ENCODE peak calls at places on chromosomes 3 and 15, in eight cellular contexts. S, K, A, Y, Q, O, T and I are unnamed samples. For H3K4me1 and H3K36me3, the result is how much of the 10 kb centered on the place peaks cover.

GRCh38 chr15:74369084-74369745 is 1.8 kb upstream of the CYP11A1 start:
- DNase-seq in A (no peak), Q (no peak), O (no peak), Y (no peak), K (no peak), S (peak), T (no peak), I (no peak)

GRCh38 chr15:48632651-48633050 is 12.9 kb downstream of the FBN1 start:
- DNase-seq in A (no peak), O (no peak), Q (no peak), S (no peak), T (no peak), Y (no peak), K (no peak), I (no peak)

GRCh38 chr3:111720681-111721380 is 125.7 kb upstream of the ZBED2 start:
- DNase-seq in O (peak), A (no peak), S (no peak), Q (no peak), K (no peak), Y (no peak), T (no peak), I (no peak)

GRCh38 chr15:45637552-45638033 is 2.8 kb downstream of the SQOR start:
- DNase-seq in T (no peak), O (peak), Y (no peak), Q (peak), A (peak), K (peak), S (peak), I (no peak)

GRCh38 chr3:134067311-134068161 is 37.8 kb upstream of the SLCO2A1 start:
- DNase-seq in S (no peak), Q (no peak), A (no peak), Y (no peak), T (peak), O (no peak), K (no peak), I (no peak)

GRCh38 chr15:41734079-41734478 is 40.2 kb upstream of the MAPKBP1 start:
- DNase-seq in A (no peak), Q (no peak), K (no peak), Y (no peak), O (no peak), S (no peak), T (no peak), I (no peak)

GRCh38 chr3:19474169-19474568 is 325.9 kb downstream of the KCNH8 start:
- DNase-seq in O (no peak), Q (no peak), Y (no peak), K (no peak), T (no peak), A (no peak), S (no peak), I (no peak)

GRCh38 chr3:13884851-13885703 is 5.2 kb upstream of the WNT7A start:
- DNase-seq in Y (peak), A (peak), Q (no peak), T (no peak), O (no peak), S (no peak), K (peak), I (no peak)

GRCh38 chr15:51250217-51251011 is 88.0 kb downstream of the CYP19A1 start:
- DNase-seq in Y (no peak), S (no peak), K (no peak), A (no peak), T (no peak), O (no peak), Q (no peak), I (no peak)

GRCh38 chr3:141476033-141476432 is 10.8 kb upstream of the RASA2 start:
- DNase-seq in O (no peak), Q (no peak), S (no peak), T (no peak), K (peak), A (peak), Y (no peak), I (no peak)

GRCh38 chr3:121995190-121996137 is 26.6 kb downstream of the ILDR1 start:
- DNase-seq in T (peak), A (peak), S (no peak), K (peak), Y (peak), Q (peak), O (peak), I (peak)

GRCh38 chr3:152320201-152320617 is 51.5 kb downstream of the MBNL1 start:
- DNase-seq in O (no peak), T (no peak), A (no peak), K (no peak), Q (no peak), Y (no peak), S (no peak), I (no peak)
- H3K27ac ChIP-seq in O (no peak), T (peak), A (peak), K (no peak), Q (peak), Y (no peak), S (no peak), I (no peak)

DNA sequence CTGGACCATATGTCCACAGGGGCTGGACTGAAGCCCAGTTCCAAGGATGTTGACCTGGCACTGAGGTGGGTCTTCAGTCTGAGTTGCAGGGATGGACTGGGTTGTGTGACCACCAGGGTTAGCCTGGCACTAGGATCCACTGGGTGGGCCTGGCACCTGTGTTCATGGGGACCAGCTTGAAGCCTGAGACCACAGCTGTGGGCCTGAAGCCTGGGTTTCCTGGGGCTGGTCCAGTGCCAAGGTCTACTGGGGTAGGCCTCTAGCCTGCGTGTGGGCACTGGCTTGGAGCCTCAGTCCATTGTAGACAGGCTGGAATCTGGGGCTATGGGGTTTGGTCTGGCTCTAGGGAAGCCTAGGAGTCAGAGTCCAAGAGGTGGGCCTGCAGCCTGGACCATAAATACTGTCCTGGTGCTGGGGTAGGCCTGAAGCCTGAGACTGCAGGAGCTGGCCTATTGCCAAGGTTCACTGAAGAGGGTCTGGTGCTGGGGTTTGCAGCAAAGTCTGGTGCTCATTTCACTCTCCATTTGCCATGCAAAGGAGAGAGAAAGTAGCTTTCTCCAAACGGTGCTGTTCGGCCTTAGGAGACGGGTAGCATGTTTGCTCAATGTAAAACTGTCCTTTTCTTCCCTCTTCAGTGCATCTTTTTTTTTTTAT is 51.2 kb upstream of the TBC1D5 start:
- DNase-seq in Q (no peak), K (no peak), A (no peak), Y (no peak), O (no peak), S (no peak), T (no peak), I (no peak)
- H3K4me1 ChIP-seq in Q (under half), K (under half), A (under half), Y (under half), O (under half), S (under half), T (under half), I (under half)

GRCh38 chr3:108171095-108171494 is 51.1 kb downstream of the IFT57 start:
- DNase-seq in A (no peak), Q (no peak), O (no peak), S (no peak), Y (no peak), K (no peak), T (no peak), I (no peak)
- H3K36me3 ChIP-seq in A (under half), Q (under half), O (under half), S (under half), Y (under half), K (under half), T (under half), I (under half)

DNA sequence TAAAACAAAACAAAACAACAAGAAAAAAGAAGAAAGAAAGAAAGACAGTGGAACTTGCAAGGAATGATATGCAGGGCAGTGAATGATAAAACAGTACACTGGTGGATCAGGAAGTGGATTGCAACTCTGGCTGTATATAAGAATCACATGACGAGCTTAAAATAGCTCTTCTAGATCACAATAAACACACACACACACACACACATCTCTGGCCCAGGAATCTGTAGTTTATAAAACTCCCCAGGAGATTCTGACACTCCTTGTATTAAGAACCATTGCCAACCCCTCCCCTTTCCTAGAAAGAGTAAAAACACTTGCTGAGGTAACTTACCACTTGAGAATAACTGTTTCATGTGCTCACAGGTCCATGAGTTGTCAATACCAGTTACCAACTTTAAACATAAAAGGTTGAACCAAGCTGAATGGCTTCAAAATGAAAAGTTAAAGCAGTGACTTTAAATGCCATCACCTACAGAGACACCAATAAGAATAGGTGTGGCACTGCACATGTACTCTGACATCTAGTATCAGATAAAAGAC is 4.0 kb downstream of the CPOX start:
- DNase-seq in T (no peak), K (no peak), A (no peak), O (no peak), Q (no peak), S (no peak), Y (no peak), I (no peak)
- H3K27ac ChIP-seq in T (no peak), K (no peak), A (no peak), O (no peak), Q (no peak), S (no peak), Y (peak), I (no peak)

GRCh38 chr15:56207711-56208110 is 36.0 kb downstream of the RFX7 start:
- DNase-seq in S (no peak), O (no peak), Q (no peak), T (no peak), K (no peak), Y (no peak), A (peak), I (no peak)

GRCh38 chr15:56208641-56209155 is 35.0 kb downstream of the RFX7 start:
- DNase-seq in O (no peak), T (no peak), K (no peak), Y (no peak), Q (no peak), S (no peak), A (no peak), I (no peak)

GRCh38 chr15:56207092-56207491 is 36.6 kb downstream of the RFX7 start:
- DNase-seq in K (no peak), Q (no peak), S (no peak), T (no peak), A (no peak), O (no peak), Y (no peak), I (no peak)

GRCh38 chr15:56211064-56211463 is 32.6 kb downstream of the RFX7 start:
- DNase-seq in Q (no peak), T (no peak), A (no peak), S (no peak), K (no peak), O (no peak), Y (no peak), I (no peak)

DNA sequence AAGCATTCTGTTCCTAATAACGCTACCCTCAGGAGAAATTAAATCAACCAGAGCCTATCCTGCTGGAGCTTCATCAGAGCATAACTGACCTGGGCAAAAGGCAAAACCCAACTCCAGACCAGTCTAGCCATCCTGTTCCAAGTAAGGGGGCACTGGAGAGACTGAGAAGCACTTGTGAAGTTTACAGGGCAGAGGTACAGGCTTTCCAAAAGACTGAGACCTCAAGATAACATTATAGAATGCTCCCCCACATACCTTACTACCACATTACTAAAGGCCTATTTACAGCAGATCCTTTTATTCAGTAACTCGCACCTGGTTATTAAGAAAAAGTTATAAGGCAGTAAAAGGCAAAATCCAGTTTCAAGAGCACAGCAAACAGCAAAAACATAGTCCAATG is 35.5 kb downstream of the RFX7 start:
- DNase-seq in Y (no peak), Q (no peak), T (no peak), S (no peak), K (no peak), O (no peak), A (no peak), I (no peak)
- H3K4me1 ChIP-seq in Y (under half), Q (under half), T (half or more), S (under half), K (under half), O (under half), A (under half), I (under half)

GRCh38 chr3:185912512-185912911 is 25.3 kb downstream of the TRA2B start:
- DNase-seq in O (no peak), Y (no peak), Q (no peak), T (no peak), S (no peak), K (no peak), A (no peak), I (no peak)

GRCh38 chr3:185916042-185916833 is 21.6 kb downstream of the TRA2B start:
- DNase-seq in S (no peak), Q (no peak), O (no peak), K (no peak), T (no peak), A (no peak), Y (no peak), I (no peak)

GRCh38 chr3:185914911-185915629 is 22.7 kb downstream of the TRA2B start:
- DNase-seq in Q (no peak), T (no peak), K (no peak), S (no peak), A (no peak), O (no peak), Y (no peak), I (no peak)

GRCh38 chr3:185912929-185913901 is 24.6 kb downstream of the TRA2B start:
- DNase-seq in Y (no peak), T (no peak), O (no peak), K (no peak), Q (no peak), A (no peak), S (no peak), I (no peak)

GRCh38 chr3:185915642-185916041 is 22.2 kb downstream of the TRA2B start:
- DNase-seq in Q (no peak), T (no peak), O (no peak), K (no peak), Y (no peak), S (no peak), A (no peak), I (no peak)
- H3K36me3 ChIP-seq in Q (half or more), T (half or more), O (half or more), K (half or more), Y (half or more), S (under half), A (under half), I (under half)

DNA sequence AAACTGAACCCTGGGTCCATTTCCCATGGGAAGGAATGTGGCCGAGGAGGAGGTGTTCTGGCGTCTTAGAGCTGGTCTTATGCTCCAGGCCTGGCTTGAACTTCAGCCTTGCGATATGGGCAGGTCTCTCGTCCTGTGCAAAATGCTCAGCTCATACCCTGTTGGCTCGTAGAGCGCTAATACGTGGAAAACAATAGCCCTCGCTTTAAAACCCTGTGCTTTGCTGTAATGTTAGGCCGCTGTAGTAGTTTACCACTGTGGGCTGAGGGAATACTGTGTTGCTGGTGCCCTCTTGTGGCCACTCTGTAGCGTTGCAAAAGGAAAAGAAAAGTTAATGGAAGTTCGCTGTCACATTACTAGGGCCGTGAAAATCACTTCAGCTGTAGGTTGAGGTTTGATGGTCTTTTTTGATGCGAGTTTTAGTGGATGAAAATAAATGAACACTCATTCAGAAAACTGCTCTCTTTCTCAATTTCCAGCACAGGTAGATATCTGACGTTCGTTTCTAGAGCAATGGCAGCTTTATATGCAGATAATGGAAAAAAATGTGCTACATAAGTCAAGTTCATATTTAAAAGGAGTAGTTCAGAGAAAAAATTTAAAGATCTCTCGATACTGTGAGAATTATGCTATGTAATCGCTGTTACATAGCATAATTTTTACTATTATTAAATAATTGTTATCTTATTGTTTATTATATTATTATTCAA is 92.9 kb downstream of the MCTP2 start:
- DNase-seq in S (peak), A (peak), Y (peak), Q (peak), K (peak), O (no peak), T (no peak), I (peak)
- H3K27ac ChIP-seq in S (no peak), A (no peak), Y (no peak), Q (no peak), K (no peak), O (no peak), T (no peak), I (no peak)

GRCh38 chr3:52232279-52233107 is 6.5 kb downstream of the TWF2 start:
- DNase-seq in T (no peak), Q (peak), S (no peak), Y (no peak), A (no peak), O (no peak), K (no peak), I (no peak)
- H3K4me1 ChIP-seq in T (half or more), Q (under half), S (under half), Y (under half), A (half or more), O (under half), K (under half), I (under half)